ENCODE peak calls at places on chromosomes 13 and 19, in six cellular contexts. U, J, T, S, L and G are unnamed samples.

GRCh38 chr19:676007-676342 is 217 bp upstream of the FSTL3 start:
- DNase-seq in U (no peak), J (no peak), T (no peak), S (no peak), L (no peak), G (no peak)

GRCh38 chr13:23506071-23506820 is 64.0 kb upstream of the TNFRSF19 start:
- DNase-seq in U (no peak), J (no peak), T (no peak), S (no peak), L (no peak), G (no peak)

GRCh38 chr13:38045278-38046048 is 175.9 kb upstream of the TRPC4 start:
- DNase-seq in U (no peak), J (no peak), T (peak), S (no peak), L (peak), G (peak)

GRCh38 chr13:106568225-106569003 is 477 bp upstream of the ARGLU1 start:
- DNase-seq in U (no peak), J (no peak), T (peak), S (no peak), L (no peak), G (no peak)

GRCh38 chr13:77022341-77022740 is 4.6 kb downstream of the FBXL3 start:
- DNase-seq in U (no peak), J (no peak), T (no peak), S (no peak), L (peak), G (peak)

GRCh38 chr13:73695325-73695724 is 438.9 kb downstream of the KLF12 start:
- DNase-seq in U (no peak), J (no peak), T (no peak), S (no peak), L (no peak), G (no peak)

GRCh38 chr19:34405892-34406660 is 1.9 kb downstream of the PDCD2L start:
- DNase-seq in U (no peak), J (no peak), T (no peak), S (no peak), L (no peak), G (no peak)

GRCh38 chr19:48418317-48419064 is 25.0 kb downstream of the GRIN2D start:
- DNase-seq in U (no peak), J (no peak), T (no peak), S (no peak), L (no peak), G (no peak)

GRCh38 chr19:57558525-57558924 is 1.1 kb downstream of the ZNF550 start:
- DNase-seq in U (no peak), J (no peak), T (no peak), S (no peak), L (peak), G (peak)

GRCh38 chr13:94765814-94766213 is 53.5 kb upstream of the SOX21 start:
- DNase-seq in U (no peak), J (no peak), T (no peak), S (no peak), L (no peak), G (no peak)

GRCh38 chr13:42777476-42777875 is 3.9 kb upstream of the FAM216B start:
- DNase-seq in U (no peak), J (no peak), T (no peak), S (no peak), L (no peak), G (no peak)